ENCODE peak calls at places on chromosomes 12 and 14, in six cellular contexts. U is GM23338, V is upper lobe of left lung, O is spleen, C is stomach, E is Panc1. H is an unnamed sample.
A peak's percentile ranks its signal among the peaks of the same experiment; 100 is the strongest.

GRCh38 chr14:83548061-83548839 is 1981.7 kb upstream of the FLRT2 start:
- DNase-seq in U (peak; percentile 5), V (no peak), O (no peak), C (no peak), E (no peak), H (no peak)

GRCh38 chr14:77108753-77109152 is 10.7 kb downstream of the CIPC start:
- DNase-seq in U (no peak), V (no peak), O (no peak), C (no peak), E (no peak), H (no peak)

GRCh38 chr12:77847060-77847541 is 16.4 kb downstream of the NAV3 start:
- DNase-seq in U (no peak), V (no peak), O (no peak), C (no peak), E (peak; percentile 17), H (no peak)

GRCh38 chr12:102444707-102445106 is 35.7 kb downstream of the IGF1 start:
- DNase-seq in U (no peak), V (no peak), O (no peak), C (no peak), E (no peak), H (no peak)

GRCh38 chr14:89351364-89351957 is 65.6 kb downstream of the FOXN3 start:
- DNase-seq in U (peak; percentile 87), V (no peak), O (no peak), C (peak; percentile 76), E (no peak), H (no peak)

GRCh38 chr12:45409966-45410365 is 194.1 kb downstream of the ANO6 start:
- DNase-seq in U (no peak), V (no peak), O (no peak), C (no peak), E (no peak), H (no peak)

GRCh38 chr12:79128956-79129355 is 264.4 kb downstream of the SYT1 start:
- DNase-seq in U (no peak), V (no peak), O (no peak), C (no peak), E (no peak), H (no peak)

GRCh38 chr14:79093542-79093941 is 923.4 kb downstream of the NRXN3 start:
- DNase-seq in U (no peak), V (no peak), O (no peak), C (no peak), E (no peak), H (no peak)

GRCh38 chr14:100979780-100980179 is 76.3 kb upstream of the RTL1 start:
- DNase-seq in U (no peak), V (no peak), O (no peak), C (no peak), E (peak; percentile 17), H (no peak)

GRCh38 chr12:49969027-49969426 is 3.7 kb upstream of the AQP6 start:
- DNase-seq in U (no peak), V (no peak), O (no peak), C (no peak), E (no peak), H (peak; percentile 62)

GRCh38 chr12:109494348-109494881 is 17.0 kb downstream of the UBE3B start:
- DNase-seq in U (no peak), V (no peak), O (no peak), C (no peak), E (no peak), H (no peak)

GRCh38 chr12:5577239-5577638 is 145.3 kb downstream of the NTF3 start:
- DNase-seq in U (no peak), V (no peak), O (no peak), C (no peak), E (no peak), H (no peak)

DNA sequence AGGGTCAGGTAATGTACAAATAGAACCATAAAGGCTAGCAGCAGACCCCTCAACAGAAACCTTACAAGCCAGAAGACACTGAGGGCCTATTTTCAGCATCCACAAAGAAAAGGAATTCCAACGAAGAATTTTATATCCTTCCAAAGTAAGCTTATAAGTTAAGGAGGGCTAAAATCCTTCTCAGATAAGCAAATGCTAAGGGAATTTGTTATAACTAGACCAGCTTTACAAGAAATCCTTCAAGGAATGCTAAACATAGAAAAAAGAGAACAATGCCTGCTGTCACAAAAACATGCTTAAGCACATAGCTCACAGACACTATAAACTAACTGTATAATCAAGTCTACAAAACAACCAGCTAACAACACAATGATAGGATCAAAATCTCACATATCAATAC is 130.7 kb upstream of the RPL10L start:
- DNase-seq in U (no peak), V (no peak), O (no peak), C (no peak), E (no peak), H (no peak)
- H3K4me1 ChIP-seq in U (no peaks in the 10 kb centered on the region), V (no peaks in the 10 kb centered on the region), O (no peaks in the 10 kb centered on the region), C (no peaks in the 10 kb centered on the region), E (no peaks in the 10 kb centered on the region), H (no peaks in the 10 kb centered on the region)

DNA sequence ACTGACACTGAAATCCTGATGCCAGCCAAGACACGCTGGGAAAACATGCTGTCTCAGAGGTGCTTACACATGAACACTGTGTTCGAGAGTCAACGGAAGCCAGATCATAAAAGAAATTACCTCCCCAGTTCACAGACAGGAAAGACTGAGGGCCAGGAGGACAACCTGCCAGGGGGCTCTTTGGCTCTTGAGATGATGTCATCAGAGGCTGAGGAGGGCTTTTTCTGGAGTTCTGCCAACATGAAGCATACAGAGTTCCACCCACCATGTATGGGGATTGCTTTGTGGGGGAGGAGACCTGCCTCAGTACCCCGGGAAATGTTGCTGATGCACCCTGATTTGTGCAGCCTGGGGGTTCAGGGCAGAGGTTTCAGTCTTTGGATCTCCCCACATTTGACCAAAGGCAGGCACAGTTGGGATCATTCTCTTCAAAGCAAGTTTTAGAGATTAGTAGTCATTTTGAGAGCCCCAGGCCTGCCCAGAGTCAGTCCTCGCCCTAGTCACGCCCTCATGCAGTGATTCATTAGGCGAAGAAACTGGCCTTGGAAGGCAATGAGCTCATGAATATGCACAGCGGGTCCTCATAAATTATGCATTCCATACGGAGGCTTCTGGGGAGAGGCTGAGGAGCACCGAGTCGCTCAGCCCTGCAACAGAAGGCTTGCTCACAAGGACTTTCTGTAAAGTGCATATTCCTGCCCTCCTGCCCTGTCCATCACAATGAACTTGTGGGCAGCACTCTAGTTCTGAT is 34.9 kb upstream of the EML1 start:
- DNase-seq in U (peak; percentile 74), V (no peak), O (no peak), C (no peak), E (no peak), H (peak; percentile 72)
- TF ChIP-seq POLR2AphosphoS5 in U (no peak), V (no peak), O (no peak), C (no peak), E (no peak), H (peak; percentile 59)

GRCh38 chr12:107331471-107331870 is 238.1 kb upstream of the CRY1 start:
- DNase-seq in U (no peak), V (no peak), O (no peak), C (no peak), E (no peak), H (no peak)

GRCh38 chr12:107328442-107329133 is 235.2 kb upstream of the CRY1 start:
- DNase-seq in U (no peak), V (peak; percentile 25), O (no peak), C (no peak), E (no peak), H (no peak)

GRCh38 chr12:107327783-107328182 is 234.4 kb upstream of the CRY1 start:
- DNase-seq in U (no peak), V (no peak), O (no peak), C (no peak), E (no peak), H (no peak)

GRCh38 chr12:107330901-107331431 is 237.6 kb upstream of the CRY1 start:
- DNase-seq in U (no peak), V (no peak), O (no peak), C (no peak), E (no peak), H (no peak)

DNA sequence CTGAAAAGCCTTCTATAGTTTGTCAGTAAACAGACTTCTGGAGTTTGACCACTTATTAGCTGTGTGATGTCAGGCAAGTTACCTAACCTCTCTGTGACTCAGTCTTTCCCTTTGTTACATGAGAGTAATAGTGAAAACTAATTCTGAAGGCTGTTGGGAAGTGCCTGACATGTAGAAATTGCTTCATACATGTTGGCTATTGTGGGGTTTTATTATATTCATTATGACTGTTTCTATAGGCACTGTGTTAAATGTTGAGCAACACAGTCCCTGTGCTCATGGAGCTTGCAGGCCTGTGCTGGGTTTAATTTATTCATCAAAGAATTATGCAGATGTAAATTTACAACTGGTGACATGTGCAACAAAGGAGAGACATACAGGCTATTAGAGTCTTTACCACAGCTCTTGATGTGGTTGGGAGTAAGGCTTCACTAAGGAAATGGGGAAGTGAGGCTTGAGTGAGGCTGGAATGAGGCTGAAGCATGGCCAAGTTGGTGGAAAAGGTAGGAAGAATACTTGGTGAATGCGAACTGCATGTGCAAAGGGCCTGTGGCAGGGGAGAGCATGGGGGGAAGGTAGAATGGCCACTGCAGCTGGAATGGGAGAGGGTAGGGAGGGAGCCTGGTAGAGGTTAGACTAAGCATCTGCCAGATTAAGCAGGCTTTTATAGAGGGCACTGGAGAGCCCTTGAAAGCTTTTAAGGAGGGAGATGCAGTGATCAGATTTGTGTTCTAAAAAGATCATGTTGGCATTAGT is 236.4 kb upstream of the CRY1 start:
- DNase-seq in U (no peak), V (no peak), O (no peak), C (no peak), E (no peak), H (no peak)
- H3K4me1 ChIP-seq in U (no peaks in the 10 kb centered on the region), V (no peaks in the 10 kb centered on the region), O (no peaks in the 10 kb centered on the region), C (no peaks in the 10 kb centered on the region), E (no peaks in the 10 kb centered on the region), H (no peaks in the 10 kb centered on the region)

GRCh38 chr12:85440273-85440672 is 160.3 kb downstream of the ALX1 start:
- DNase-seq in U (no peak), V (no peak), O (no peak), C (no peak), E (no peak), H (no peak)
- TF ChIP-seq POLR2AphosphoS5 in U (no peak), V (no peak), O (no peak), C (peak; percentile 58), E (no peak), H (no peak)

DNA sequence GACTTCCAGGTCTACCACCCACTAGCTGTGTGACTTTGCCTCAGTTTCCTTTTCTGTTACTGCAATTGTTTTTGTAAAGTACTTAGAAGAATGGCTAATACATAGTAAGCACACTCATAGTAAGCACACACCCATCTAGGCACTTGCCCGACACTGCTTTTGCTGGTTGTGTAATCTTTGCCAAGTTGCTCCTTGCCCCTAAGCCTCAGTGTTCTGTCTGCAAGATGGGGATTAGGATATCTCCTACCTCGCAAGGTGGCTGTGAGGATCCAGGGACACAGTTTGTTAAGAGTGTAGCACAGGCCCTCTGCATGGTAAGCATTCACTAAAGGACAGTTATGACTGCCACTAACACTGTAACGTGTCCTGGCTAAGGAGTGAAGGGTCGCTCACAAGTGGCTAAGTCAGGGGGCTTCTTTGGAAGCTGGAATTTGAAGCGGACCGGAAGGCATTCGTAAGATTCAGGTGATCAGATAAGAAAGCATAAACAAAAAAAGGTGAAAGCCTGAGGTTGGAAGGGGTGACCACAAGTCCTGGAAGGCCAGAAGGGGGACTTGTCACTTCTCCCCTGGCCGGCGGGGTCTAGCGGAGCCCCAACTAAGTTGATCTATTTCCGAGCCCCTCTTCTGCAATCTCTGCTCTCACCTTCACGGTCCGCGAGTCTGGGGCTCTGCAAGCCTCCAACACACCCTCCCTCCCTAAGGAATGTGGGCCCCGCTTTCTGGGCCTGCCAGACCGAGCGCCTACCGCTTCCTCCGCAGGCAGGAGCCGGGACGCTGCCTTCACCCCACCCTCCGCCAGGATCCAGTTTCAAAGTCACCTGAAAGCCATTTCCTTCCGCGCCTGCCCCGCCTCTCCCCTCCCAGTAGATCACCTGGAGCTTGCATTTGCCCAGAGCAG is 1.5 kb upstream of the PLEKHG3 start:
- DNase-seq in U (peak; percentile 98), V (peak; percentile 80), O (peak; percentile 77), C (peak; percentile 80), E (no peak), H (peak; percentile 64)
- H3K4me1 ChIP-seq in U (peaks cover 69% of the 10 kb centered on the region), V (peaks cover 53% of the 10 kb centered on the region), O (peaks cover 52% of the 10 kb centered on the region), C (peaks cover 40% of the 10 kb centered on the region), E (peaks cover 30% of the 10 kb centered on the region), H (peaks cover 39% of the 10 kb centered on the region)

GRCh38 chr12:62128186-62128965 is 131.8 kb upstream of the USP15 start:
- DNase-seq in U (no peak), V (no peak), O (no peak), C (no peak), E (no peak), H (no peak)
- TF ChIP-seq POLR2AphosphoS5 in U (no peak), V (no peak), O (no peak), C (peak; percentile 6), E (no peak), H (no peak)

H was measured in sigmoid colon.